ENCODE peak calls at places on chromosomes 6 and 20, in eight cellular contexts. A, J, O, P, E, I, V and G are unnamed samples.

GRCh38 chr6:129440691-129441090 is 269.3 kb downstream of the ARHGAP18 start:
- DNase-seq in A (peak; percentile 51), J (no peak), O (no peak), P (no peak), E (no peak), I (no peak), V (no peak), G (no peak)

GRCh38 chr20:44073675-44074071 is 113.3 kb downstream of the JPH2 start:
- DNase-seq in A (no peak), J (no peak), O (no peak), P (no peak), E (peak; percentile 2), I (no peak), V (no peak), G (no peak)

GRCh38 chr6:26197736-26198625 is 110.8 kb downstream of the HFE start:
- DNase-seq in A (peak; percentile 41), J (no peak), O (peak; percentile 36), P (no peak), E (no peak), I (no peak), V (peak; percentile 37), G (no peak)

GRCh38 chr6:53342210-53342609 is 6.5 kb downstream of the ELOVL5 start:
- DNase-seq in A (no peak), J (no peak), O (no peak), P (no peak), E (no peak), I (no peak), V (no peak), G (no peak)

GRCh38 chr6:5529015-5529414 is 267.7 kb downstream of the FARS2 start:
- DNase-seq in A (peak; percentile 66), J (no peak), O (no peak), P (no peak), E (no peak), I (no peak), V (no peak), G (no peak)

GRCh38 chr6:30490031-30490876 is 945 bp downstream of the HLA-E start:
- DNase-seq in A (peak; percentile 51), J (no peak), O (peak; percentile 67), P (peak; percentile 85), E (peak; percentile 35), I (peak; percentile 79), V (no peak), G (no peak)

GRCh38 chr6:160137130-160137988 is 15.7 kb downstream of the SLC22A1 start:
- DNase-seq in A (no peak), J (no peak), O (no peak), P (no peak), E (no peak), I (no peak), V (no peak), G (no peak)

GRCh38 chr6:29451471-29452193 is 5.2 kb downstream of the OR11A1 start:
- DNase-seq in A (no peak), J (no peak), O (no peak), P (no peak), E (no peak), I (no peak), V (no peak), G (no peak)

GRCh38 chr20:15475483-15475882 is 1097.8 kb downstream of the KIF16B start:
- DNase-seq in A (no peak), J (no peak), O (no peak), P (no peak), E (no peak), I (peak; percentile 36), V (peak; percentile 12), G (no peak)

GRCh38 chr6:37484786-37485170 is 14.9 kb downstream of the CCDC167 start:
- DNase-seq in A (no peak), J (no peak), O (no peak), P (no peak), E (no peak), I (no peak), V (no peak), G (no peak)

GRCh38 chr6:130885392-130886192 is 58.4 kb downstream of the SMLR1 start:
- DNase-seq in A (peak; percentile 85), J (peak; percentile 48), O (peak; percentile 79), P (peak; percentile 50), E (peak; percentile 74), I (no peak), V (peak; percentile 61), G (peak; percentile 62)

GRCh38 chr20:25052255-25053206 is 5.4 kb downstream of the ACSS1 start:
- DNase-seq in A (no peak), J (peak; percentile 69), O (no peak), P (peak; percentile 68), E (no peak), I (no peak), V (no peak), G (no peak)

GRCh38 chr6:13523826-13524622 is 36.6 kb upstream of the GFOD1 start:
- DNase-seq in A (no peak), J (no peak), O (no peak), P (no peak), E (no peak), I (no peak), V (no peak), G (no peak)

GRCh38 chr20:51437182-51437923 is 105.2 kb downstream of the NFATC2 start:
- DNase-seq in A (no peak), J (no peak), O (no peak), P (no peak), E (no peak), I (no peak), V (no peak), G (no peak)

GRCh38 chr20:48679603-48680002 is 148.2 kb downstream of the PREX1 start:
- DNase-seq in A (no peak), J (no peak), O (peak; percentile 20), P (no peak), E (no peak), I (no peak), V (no peak), G (no peak)

GRCh38 chr6:165662041-165662491 is 975 bp downstream of the PDE10A start:
- DNase-seq in A (no peak), J (no peak), O (no peak), P (peak; percentile 53), E (peak; percentile 47), I (peak; percentile 61), V (no peak), G (no peak)

GRCh38 chr6:36387440-36388303 is at the start of gene ETV7:
- DNase-seq in A (no peak), J (no peak), O (no peak), P (peak; percentile 58), E (no peak), I (peak; percentile 29), V (no peak), G (no peak)

GRCh38 chr20:22402550-22402949 is 181.8 kb downstream of the FOXA2 start:
- DNase-seq in A (no peak), J (no peak), O (no peak), P (no peak), E (no peak), I (no peak), V (peak; percentile 53), G (no peak)

GRCh38 chr6:142700676-142701185 is 244.2 kb downstream of the HIVEP2 start:
- DNase-seq in A (no peak), J (no peak), O (no peak), P (no peak), E (no peak), I (no peak), V (no peak), G (no peak)

GRCh38 chr6:36765943-36766648 is 68.5 kb downstream of the RAB44 start:
- DNase-seq in A (peak; percentile 78), J (peak; percentile 69), O (peak; percentile 79), P (peak; percentile 84), E (peak; percentile 67), I (peak; percentile 80), V (peak; percentile 82), G (peak; percentile 43)

GRCh38 chr6:95230071-95230740 is 347.1 kb upstream of the MANEA start:
- DNase-seq in A (peak; percentile 37), J (no peak), O (no peak), P (no peak), E (no peak), I (no peak), V (no peak), G (no peak)

GRCh38 chr6:160069050-160069454 is 52.6 kb upstream of the SLC22A1 start:
- DNase-seq in A (no peak), J (no peak), O (peak; percentile 57), P (peak; percentile 37), E (no peak), I (no peak), V (no peak), G (no peak)

GRCh38 chr6:85015396-85015990 is 251.1 kb upstream of the TBX18 start:
- DNase-seq in A (peak; percentile 67), J (no peak), O (no peak), P (peak; percentile 24), E (peak; percentile 44), I (peak; percentile 31), V (peak; percentile 26), G (peak; percentile 4)

GRCh38 chr20:20096421-20096820 is 44.1 kb downstream of the CFAP61 start:
- DNase-seq in A (no peak), J (no peak), O (no peak), P (no peak), E (no peak), I (no peak), V (peak; percentile 50), G (no peak)

GRCh38 chr6:25138024-25138696 is 141.0 kb upstream of the CARMIL1 start:
- DNase-seq in A (peak; percentile 92), J (peak; percentile 56), O (peak; percentile 38), P (peak; percentile 82), E (no peak), I (peak; percentile 29), V (no peak), G (peak; percentile 23)

GRCh38 chr6:145067430-145067829 is 667.9 kb downstream of the EPM2A start:
- DNase-seq in A (peak; percentile 78), J (peak; percentile 23), O (no peak), P (no peak), E (no peak), I (no peak), V (no peak), G (no peak)

GRCh38 chr20:841568-842546 is 8.3 kb downstream of the FAM110A start:
- DNase-seq in A (no peak), J (no peak), O (no peak), P (peak; percentile 49), E (peak; percentile 28), I (no peak), V (no peak), G (no peak)

GRCh38 chr6:16747232-16748027 is 13.8 kb downstream of the ATXN1 start:
- DNase-seq in A (peak; percentile 85), J (no peak), O (no peak), P (no peak), E (no peak), I (no peak), V (no peak), G (no peak)

GRCh38 chr20:59135093-59135492 is 28.5 kb upstream of the ZNF831 start:
- DNase-seq in A (no peak), J (no peak), O (no peak), P (no peak), E (no peak), I (no peak), V (no peak), G (no peak)

GRCh38 chr6:20146291-20146690 is 66.0 kb downstream of the MBOAT1 start:
- DNase-seq in A (no peak), J (no peak), O (no peak), P (no peak), E (no peak), I (no peak), V (no peak), G (no peak)

GRCh38 chr6:386688-387266 is 4.8 kb upstream of the IRF4 start:
- DNase-seq in A (no peak), J (no peak), O (no peak), P (no peak), E (no peak), I (no peak), V (no peak), G (no peak)

GRCh38 chr6:96532399-96532798 is 10.8 kb downstream of the UFL1 start:
- DNase-seq in A (peak; percentile 8), J (no peak), O (no peak), P (no peak), E (no peak), I (no peak), V (no peak), G (no peak)